ENCODE peak calls at places on chromosome X, in eight cellular contexts. L is NCI-H446 treated with DMSO at 0.1 percent for 48 hours; K is mucosa of gallbladder; X is astrocyte of the spinal cord; Y is CD4-positive, alpha-beta T cell; H is A549; T is NAMALWA; D is DMS 273 treated with DMSO at 0.1 percent for 48 hours. J is an unnamed sample.

GRCh38 chrX:96591418-96591817 is 93.2 kb upstream of the DIAPH2 start:
- DNase-seq in L (no peak), K (no peak), X (no peak), Y (no peak), H (no peak), T (no peak), D (no peak), J (no peak)

GRCh38 chrX:135309430-135309923 is at the start of gene ETDC:
- DNase-seq in L (no peak), K (no peak), X (no peak), Y (no peak), H (no peak), T (no peak), D (no peak), J (no peak)

GRCh38 chrX:116384406-116384805 is 52.0 kb upstream of the SLC6A14 start:
- DNase-seq in L (no peak), K (no peak), X (no peak), Y (no peak), H (no peak), T (no peak), D (no peak), J (no peak)

GRCh38 chrX:134251241-134251640 is 14.3 kb downstream of the CCDC160 start:
- DNase-seq in L (no peak), K (no peak), X (no peak), Y (no peak), H (no peak), T (no peak), D (no peak), J (no peak)

GRCh38 chrX:84441143-84441542 is 61.1 kb downstream of the HDX start:
- DNase-seq in L (no peak), K (no peak), X (no peak), Y (no peak), H (no peak), T (no peak), D (no peak), J (no peak)

GRCh38 chrX:134526399-134526798 is 66.4 kb downstream of the HPRT1 start:
- DNase-seq in L (no peak), K (no peak), X (peak), Y (no peak), H (no peak), T (no peak), D (no peak), J (peak)

GRCh38 chrX:96756491-96756890 is 71.8 kb downstream of the DIAPH2 start:
- DNase-seq in L (no peak), K (no peak), X (no peak), Y (no peak), H (no peak), T (no peak), D (no peak), J (no peak)

GRCh38 chrX:80138938-80139337 is 124.4 kb downstream of the TBX22 start:
- DNase-seq in L (no peak), K (no peak), X (no peak), Y (no peak), H (no peak), T (no peak), D (no peak), J (no peak)

GRCh38 chrX:144946696-144947095 is 300.6 kb upstream of the SPANXN1 start:
- DNase-seq in L (no peak), K (no peak), X (peak), Y (no peak), H (no peak), T (no peak), D (no peak), J (no peak)

GRCh38 chrX:120999413-120999812 is 13.9 kb upstream of the CT47A1 start:
- DNase-seq in L (no peak), K (no peak), X (no peak), Y (no peak), H (no peak), T (no peak), D (no peak), J (no peak)